ENCODE peak calls at places on chromosomes 3 and 15, in five cellular contexts. G, U, M, B and W are unnamed samples.

GRCh38 chr3:31455524-31455923 is 77.2 kb upstream of the STT3B start:
- DNase-seq in G (no peak), U (no peak), M (no peak), B (no peak), W (no peak)

GRCh38 chr3:99666201-99666600 is 27.8 kb downstream of the COL8A1 start:
- DNase-seq in G (no peak), U (no peak), M (no peak), B (no peak), W (no peak)

GRCh38 chr3:61928020-61928419 is 366.6 kb downstream of the PTPRG start:
- DNase-seq in G (no peak), U (no peak), M (no peak), B (no peak), W (no peak)

GRCh38 chr15:79283252-79284048 is 928 bp downstream of the ANKRD34C start:
- DNase-seq in G (no peak), U (no peak), M (peak; percentile 42), B (no peak), W (peak; percentile 29)

GRCh38 chr3:5122741-5123706 is 932 bp downstream of the ARL8B start:
- DNase-seq in G (no peak), U (no peak), M (peak; percentile 48), B (no peak), W (no peak)

GRCh38 chr15:51982013-51982769 is 10.6 kb upstream of the LEO1 start:
- DNase-seq in G (peak; percentile 8), U (peak; percentile 50), M (peak; percentile 83), B (peak; percentile 67), W (no peak)

GRCh38 chr3:50262778-50263177 is 6.2 kb upstream of the SEMA3B start:
- DNase-seq in G (no peak), U (no peak), M (no peak), B (no peak), W (no peak)

GRCh38 chr15:52943746-52944145 is 153.6 kb upstream of the ONECUT1 start:
- DNase-seq in G (no peak), U (no peak), M (no peak), B (no peak), W (no peak)

GRCh38 chr3:37887824-37888223 is 26.1 kb downstream of the CTDSPL start:
- DNase-seq in G (no peak), U (no peak), M (no peak), B (no peak), W (no peak)

GRCh38 chr15:70420421-70421196 is 322.9 kb upstream of the TLE3 start:
- DNase-seq in G (no peak), U (no peak), M (no peak), B (no peak), W (no peak)

GRCh38 chr15:39873978-39874377 is 46.1 kb downstream of the GPR176 start:
- DNase-seq in G (no peak), U (no peak), M (no peak), B (no peak), W (no peak)

GRCh38 chr3:27119639-27120038 is 249.5 kb downstream of the NEK10 start:
- DNase-seq in G (no peak), U (no peak), M (no peak), B (no peak), W (no peak)

GRCh38 chr3:45453083-45453482 is 64.7 kb downstream of the LARS2 start:
- DNase-seq in G (no peak), U (no peak), M (no peak), B (no peak), W (no peak)

GRCh38 chr3:184145120-184145524 is 10.0 kb downstream of the EIF2B5 start:
- DNase-seq in G (no peak), U (no peak), M (peak; percentile 53), B (no peak), W (peak; percentile 47)

GRCh38 chr3:86921981-86922680 is 68.8 kb downstream of the VGLL3 start:
- DNase-seq in G (no peak), U (no peak), M (no peak), B (no peak), W (no peak)

GRCh38 chr15:46808834-46809233 is 908.5 kb upstream of the SEMA6D start:
- DNase-seq in G (no peak), U (no peak), M (no peak), B (no peak), W (no peak)

GRCh38 chr3:134911611-134912604 is 116.8 kb downstream of the EPHB1 start:
- DNase-seq in G (no peak), U (no peak), M (no peak), B (no peak), W (no peak)

GRCh38 chr3:195544634-195545033 is 1.5 kb upstream of the PPP1R2 start:
- DNase-seq in G (no peak), U (no peak), M (no peak), B (no peak), W (no peak)

GRCh38 chr15:38176155-38176554 is 76.5 kb upstream of the SPRED1 start:
- DNase-seq in G (no peak), U (no peak), M (no peak), B (no peak), W (no peak)

GRCh38 chr3:177530908-177531307 is 333.6 kb upstream of the TBL1XR1 start:
- DNase-seq in G (no peak), U (no peak), M (no peak), B (no peak), W (no peak)